ENCODE peak calls at places on chromosome X, in six cellular contexts. V is thyroid gland, E is GM23248, S is fibroblast of lung, H is suprapubic skin, F is cardiac muscle cell. Z is an unnamed sample. For H3K27me3 and H3K9me3, the result is how much of the 10 kb centered on the place peaks cover.

GRCh38 chrX:46574337-46574940 is 874 bp downstream of the CHST7 start:
- DNase-seq in F (no peak), H (peak), E (peak), S (no peak), V (no peak), Z (peak)

GRCh38 chrX:118823263-118824172 is at the start of gene ZCCHC12:
- DNase-seq in S (peak), F (peak), V (peak), H (no peak), E (peak), Z (peak)

GRCh38 chrX:66760648-66761047 is 121.8 kb upstream of the EDA2R start:
- DNase-seq in F (no peak), V (no peak), S (no peak), H (no peak), E (peak), Z (no peak)

GRCh38 chrX:118761950-118762725 is 34.7 kb downstream of the IL13RA1 start:
- DNase-seq in F (no peak), S (no peak), H (no peak), E (no peak), V (no peak), Z (no peak)

GRCh38 chrX:23434356-23434884 is 99.8 kb downstream of the PTCHD1 start:
- DNase-seq in S (peak), E (peak), F (no peak), V (peak), H (peak), Z (peak)

GRCh38 chrX:82541822-82542221 is 966.3 kb upstream of the POU3F4 start:
- DNase-seq in V (no peak), F (no peak), E (no peak), H (no peak), S (no peak), Z (no peak)

GRCh38 chrX:48580662-48581061 is 6.4 kb downstream of the RBM3 start:
- DNase-seq in E (no peak), V (peak), S (no peak), F (no peak), H (no peak), Z (no peak)

GRCh38 chrX:103017542-103017941 is 46.4 kb downstream of the BEX1 start:
- DNase-seq in E (peak), H (no peak), V (no peak), F (peak), S (no peak), Z (peak)

GRCh38 chrX:31374786-31375185 is 302.9 kb upstream of the FTHL17 start:
- DNase-seq in F (no peak), H (no peak), S (no peak), V (no peak), E (no peak), Z (no peak)

GRCh38 chrX:45843518-45843917 is 642.8 kb upstream of the DIPK2B start:
- DNase-seq in V (no peak), S (peak), F (peak), E (peak), H (no peak), Z (no peak)

GRCh38 chrX:28888421-28888820 is 301.2 kb downstream of the IL1RAPL1 start:
- DNase-seq in V (no peak), S (peak), H (no peak), E (no peak), F (no peak), Z (peak)

GRCh38 chrX:70034646-70035045 is 15.1 kb downstream of the AWAT2 start:
- DNase-seq in H (no peak), E (no peak), S (no peak), V (no peak), F (no peak), Z (no peak)

GRCh38 chrX:40173662-40174593 is 76.2 kb upstream of the BCOR start:
- DNase-seq in E (peak), H (peak), V (peak), F (peak), S (no peak), Z (no peak)

GRCh38 chrX:70439016-70439415 is 5.6 kb upstream of the DLG3 start:
- DNase-seq in S (no peak), V (no peak), E (peak), H (no peak), F (no peak), Z (no peak)

GRCh38 chrX:133005616-133006015 is 47.2 kb upstream of the HS6ST2 start:
- DNase-seq in V (no peak), F (peak), H (no peak), S (no peak), E (no peak), Z (no peak)

GRCh38 chrX:134074151-134074550 is 88.8 kb upstream of the GPC3 start:
- DNase-seq in S (no peak), F (no peak), V (no peak), E (no peak), H (no peak), Z (no peak)

GRCh38 chrX:48957477-48957826 is at the start of gene OTUD5:
- DNase-seq in F (no peak), H (peak), S (no peak), V (peak), E (no peak), Z (no peak)

GRCh38 chrX:68989865-68990606 is 161.2 kb downstream of the EFNB1 start:
- DNase-seq in F (peak), V (peak), S (peak), E (peak), H (no peak), Z (peak)

GRCh38 chrX:68929332-68930150 is 100.7 kb downstream of the EFNB1 start:
- DNase-seq in F (no peak), S (peak), H (no peak), V (peak), E (peak), Z (peak)

GRCh38 chrX:155949098-155949497 is 48.4 kb upstream of the IL9R start:
- DNase-seq in F (no peak), V (no peak), S (no peak), E (no peak), H (no peak), Z (no peak)

GRCh38 chrX:35115205-35115604 is 172.6 kb downstream of the FAM47B start:
- DNase-seq in E (peak), V (no peak), S (peak), F (no peak), H (no peak), Z (peak)

GRCh38 chrX:20595928-20596550 is 329.3 kb upstream of the RPS6KA3 start:
- DNase-seq in E (peak), H (no peak), V (peak), F (no peak), S (peak), Z (peak)

GRCh38 chrX:24833695-24834094 is 140.0 kb downstream of the POLA1 start:
- DNase-seq in S (no peak), F (no peak), E (no peak), V (no peak), H (no peak), Z (no peak)

GRCh38 chrX:36908801-36909403 is 99.3 kb upstream of the FAM47C start:
- DNase-seq in F (peak), H (no peak), S (peak), V (no peak), E (peak), Z (peak)

GRCh38 chrX:23333842-23334535 is 660 bp upstream of the PTCHD1 start:
- DNase-seq in H (no peak), F (peak), S (no peak), E (no peak), V (peak), Z (no peak)

GRCh38 chrX:29281078-29281742 is 694.0 kb downstream of the IL1RAPL1 start:
- DNase-seq in S (no peak), H (no peak), E (no peak), F (no peak), V (no peak), Z (no peak)

GRCh38 chrX:123256378-123256777 is 72.3 kb downstream of the GRIA3 start:
- DNase-seq in S (no peak), H (no peak), V (no peak), F (no peak), E (no peak), Z (no peak)
- H3K27me3 ChIP-seq in S (under half), H (under half), V (under half), F (under half), E (under half), Z (under half)

GRCh38 chrX:1248381-1249061 is 20.1 kb upstream of the CSF2RA start:
- DNase-seq in V (peak), H (no peak), E (peak), S (no peak), F (peak), Z (peak)

GRCh38 chrX:1244164-1245076 is 24.2 kb upstream of the CSF2RA start:
- DNase-seq in S (no peak), V (no peak), F (peak), E (no peak), H (no peak), Z (no peak)

GRCh38 chrX:1242901-1243402 is 25.7 kb upstream of the CSF2RA start:
- DNase-seq in F (no peak), E (no peak), H (no peak), S (no peak), V (no peak), Z (peak)

GRCh38 chrX:1249101-1249887 is 19.3 kb upstream of the CSF2RA start:
- DNase-seq in F (peak), S (no peak), V (peak), E (peak), H (no peak), Z (peak)

DNA sequence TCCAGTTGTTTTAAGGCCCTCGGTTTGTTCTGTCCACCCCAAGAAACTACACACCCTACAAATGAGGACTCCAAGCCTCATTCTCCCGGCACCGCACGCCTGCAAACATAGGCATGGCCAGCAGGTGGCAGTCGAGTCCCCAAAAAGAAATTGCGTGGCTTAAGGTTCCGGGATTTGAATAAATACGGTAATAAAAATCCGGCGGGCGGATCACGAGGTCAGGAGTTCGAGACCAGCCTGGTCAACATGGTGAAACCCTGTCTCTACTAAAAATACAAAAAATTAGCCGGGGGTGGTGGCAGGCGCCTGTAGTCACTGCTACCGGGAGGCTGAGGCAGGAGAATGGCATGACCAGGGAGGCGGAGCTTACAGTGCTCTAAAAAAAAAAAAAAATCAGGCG is 21.8 kb upstream of the CSF2RA start:
- DNase-seq in E (peak), H (peak), S (peak), V (peak), F (peak), Z (peak)
- H3K9me3 ChIP-seq in E (under half), H (under half), S (under half), V (under half), F (under half), Z (under half)

GRCh38 chrX:78960888-78961287 is 15.7 kb downstream of the P2RY10 start:
- DNase-seq in V (no peak), F (no peak), S (no peak), H (no peak), E (no peak), Z (no peak)
- H3K27me3 ChIP-seq in V (under half), F (under half), S (under half), H (under half), E (under half), Z (under half)

DNA sequence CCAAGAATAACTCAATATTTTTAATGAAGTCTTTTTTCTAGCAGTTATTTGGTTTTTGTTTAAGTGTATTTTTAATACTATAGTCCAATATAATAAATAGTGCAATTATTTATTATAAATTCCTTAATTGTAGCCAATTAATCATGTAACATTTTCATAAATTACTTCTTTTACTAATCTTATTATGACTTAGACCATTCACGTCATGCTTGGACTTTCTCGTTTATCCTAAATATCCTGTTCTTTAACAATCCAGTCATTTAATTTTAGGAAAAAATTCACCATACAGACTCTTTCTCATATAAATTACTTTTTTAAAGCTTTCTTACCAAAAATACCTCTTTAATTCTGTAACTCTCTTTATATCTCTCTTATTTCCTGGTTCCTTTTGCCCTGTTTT is 350.1 kb downstream of the AR start:
- DNase-seq in V (no peak), E (peak), F (no peak), S (no peak), H (no peak), Z (peak)
- H3K9me3 ChIP-seq in V (under half), E (under half), F (under half), S (under half), H (under half), Z (half or more)

GRCh38 chrX:12993823-12994222 is 18.9 kb downstream of the TMSB4X start:
- DNase-seq in S (peak), H (no peak), V (no peak), E (no peak), F (no peak), Z (no peak)

GRCh38 chrX:12991575-12991974 is 16.7 kb downstream of the TMSB4X start:
- DNase-seq in F (no peak), S (no peak), H (no peak), E (no peak), V (no peak), Z (no peak)

GRCh38 chrX:12989456-12989855 is 14.5 kb downstream of the TMSB4X start:
- DNase-seq in F (no peak), E (no peak), H (no peak), V (no peak), S (peak), Z (no peak)

GRCh38 chrX:12994321-12994720 is 19.4 kb downstream of the TMSB4X start:
- DNase-seq in F (no peak), H (no peak), V (no peak), E (no peak), S (no peak), Z (no peak)

DNA sequence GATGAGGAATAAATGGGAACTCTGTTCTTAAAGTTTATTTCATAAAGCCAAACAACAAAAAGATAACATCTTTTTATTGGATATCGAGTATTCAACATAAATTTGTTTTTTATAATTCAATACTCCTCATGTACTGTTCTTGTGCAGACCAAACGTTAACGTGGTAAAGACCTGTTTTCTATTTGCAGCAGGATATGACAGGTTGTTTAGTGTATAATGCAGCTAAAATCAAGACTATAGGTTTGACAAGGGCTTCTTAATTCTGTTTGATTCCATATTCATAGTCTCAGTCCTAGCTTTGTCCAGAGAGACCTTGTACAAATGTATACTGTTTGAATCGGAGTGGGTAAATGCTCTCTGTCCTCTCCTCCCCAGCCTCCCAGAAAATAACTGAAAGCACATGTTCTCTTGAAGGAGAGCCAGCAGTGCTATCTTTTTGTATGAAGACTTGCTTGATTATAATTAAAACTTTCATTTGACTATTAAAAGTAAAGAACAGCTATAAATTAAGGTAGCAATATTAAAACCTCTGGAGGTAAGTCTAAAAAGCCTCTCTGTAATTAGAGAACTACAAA is 17.7 kb downstream of the TMSB4X start:
- DNase-seq in H (no peak), S (no peak), F (no peak), E (no peak), V (no peak), Z (no peak)
- H3K27me3 ChIP-seq in H (under half), S (under half), F (under half), E (under half), V (under half), Z (under half)

DNA sequence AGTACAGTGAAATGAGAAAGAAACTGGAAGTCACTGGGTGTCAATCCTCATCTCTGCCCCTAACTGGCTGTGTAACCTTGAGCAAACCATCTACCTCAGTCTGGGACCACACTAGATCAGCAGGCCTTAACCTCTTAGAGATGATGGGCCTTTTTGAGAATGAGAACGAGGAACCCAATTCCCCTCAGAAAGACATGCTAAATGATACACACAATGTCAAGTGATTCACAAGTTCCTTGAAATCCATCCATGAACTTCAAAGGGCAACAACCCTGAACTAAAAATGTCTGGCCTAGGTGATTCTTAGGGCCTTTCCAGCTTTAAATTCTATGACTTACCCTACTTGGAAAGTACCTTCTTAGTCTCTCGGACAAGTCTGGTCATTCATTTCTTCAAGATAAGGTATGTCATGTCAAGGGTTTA is 47.4 kb downstream of the ACSL4 start:
- DNase-seq in E (no peak), H (no peak), V (no peak), S (no peak), F (no peak), Z (no peak)
- H3K9me3 ChIP-seq in E (under half), H (under half), V (under half), S (under half), F (under half), Z (under half)

GRCh38 chrX:7798327-7798726 is 44.6 kb upstream of the VCX start:
- DNase-seq in V (no peak), E (no peak), H (no peak), F (no peak), S (no peak), Z (no peak)
- H3K27me3 ChIP-seq in V (under half), E (under half), H (under half), F (under half), S (under half), Z (under half)

DNA sequence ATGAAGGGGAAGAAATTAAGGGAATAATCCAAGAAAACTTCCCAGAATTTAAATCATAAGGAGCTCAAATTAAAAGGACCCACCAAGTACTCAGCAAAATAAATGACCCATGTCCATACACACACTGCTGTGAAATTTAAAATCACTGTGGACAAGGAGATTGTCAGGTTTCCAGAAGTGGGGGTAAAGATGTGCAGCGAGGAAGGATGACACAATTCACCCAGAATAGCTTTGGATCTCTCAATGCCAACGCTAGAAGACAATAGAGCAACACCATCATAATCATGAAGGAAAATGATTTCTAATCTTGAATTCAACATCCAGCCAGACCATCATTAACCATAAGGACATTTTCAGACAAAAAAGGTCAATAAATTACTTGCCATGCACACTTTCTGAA is 65.7 kb downstream of the CASK start:
- DNase-seq in V (no peak), F (no peak), E (no peak), S (no peak), H (no peak), Z (no peak)
- H3K9me3 ChIP-seq in V (under half), F (under half), E (under half), S (under half), H (under half), Z (under half)

Z was measured in adipocyte.